ENCODE peak calls at places on chromosomes 12 and 14, in nine cellular contexts. I is activated CD8-positive, alpha-beta T cell treated with anti-CD3 and anti-CD28 coated beads for 36 hours; R is stimulated activated CD8-positive, alpha-beta memory T cell treated with anti-CD3 and anti-CD28 coated beads, Interleukin-15, amount 100 ng/mL, for 24 hours; G is AG08395; J is activated gamma-delta T cell treated with Interleukin-2 at 50 U/mL for 16 hours; W is stimulated activated CD4-positive, alpha-beta T cell treated with anti-CD3 and anti-CD28 coated beads, TNF-alpha, amount 100 ng/mL, for 4 hours; Q is T-cell; L is fibroblast of the conjunctiva; N is endothelial cell. K is an unnamed sample.

GRCh38 chr14:103492572-103492971 is 30.1 kb downstream of the CKB start:
- DNase-seq in R (no peak), I (no peak), L (no peak), W (no peak), Q (no peak), J (no peak), N (no peak), G (no peak), K (no peak)

GRCh38 chr14:34489324-34489723 is 27.3 kb upstream of the SPTSSA start:
- DNase-seq in W (no peak), G (no peak), R (no peak), L (no peak), I (no peak), J (no peak), N (no peak), Q (no peak), K (no peak)

GRCh38 chr14:72178517-72178916 is 246.3 kb downstream of the RGS6 start:
- DNase-seq in R (no peak), L (no peak), Q (no peak), I (no peak), G (no peak), J (no peak), W (no peak), N (no peak), K (no peak)

GRCh38 chr12:3980504-3981272 is 107.5 kb upstream of the PARP11 start:
- DNase-seq in L (no peak), G (no peak), W (no peak), I (peak), N (no peak), Q (no peak), R (no peak), J (no peak), K (no peak)

GRCh38 chr12:60308366-60309000 is 712.7 kb downstream of the SLC16A7 start:
- DNase-seq in W (no peak), J (no peak), N (no peak), L (no peak), Q (no peak), R (no peak), G (no peak), I (no peak), K (no peak)

GRCh38 chr14:69657961-69658360 is 46.6 kb downstream of the SUSD6 start:
- DNase-seq in I (no peak), R (no peak), L (peak), Q (no peak), N (no peak), G (no peak), J (no peak), W (no peak), K (no peak)

GRCh38 chr14:36275741-36276140 is 44.7 kb downstream of the MBIP start:
- DNase-seq in G (no peak), J (no peak), L (no peak), W (no peak), I (no peak), Q (no peak), R (no peak), N (no peak), K (no peak)

GRCh38 chr12:59708059-59708458 is 112.2 kb downstream of the SLC16A7 start:
- DNase-seq in I (no peak), Q (no peak), L (no peak), J (no peak), G (peak), N (no peak), R (no peak), W (no peak), K (no peak)

GRCh38 chr14:51917186-51917585 is 56.8 kb downstream of the GNG2 start:
- DNase-seq in I (no peak), J (no peak), L (peak), G (no peak), Q (no peak), R (no peak), W (no peak), N (no peak), K (no peak)

GRCh38 chr12:102824218-102824835 is 92.7 kb downstream of the PAH start:
- DNase-seq in N (peak), W (no peak), L (no peak), I (peak), R (no peak), G (peak), J (no peak), Q (no peak), K (peak)

GRCh38 chr12:26678697-26679660 is 154.0 kb downstream of the ITPR2 start:
- DNase-seq in N (no peak), Q (no peak), G (peak), J (no peak), R (no peak), I (no peak), W (no peak), L (no peak), K (no peak)

GRCh38 chr12:42824327-42824726 is 234.8 kb upstream of the PRICKLE1 start:
- DNase-seq in N (no peak), Q (no peak), I (no peak), W (no peak), J (no peak), L (no peak), R (no peak), G (no peak), K (no peak)

GRCh38 chr12:13203028-13203922 is 6.7 kb downstream of the EMP1 start:
- DNase-seq in G (peak), Q (no peak), J (no peak), W (no peak), N (peak), L (no peak), R (no peak), I (peak), K (no peak)

GRCh38 chr12:49763006-49763591 is 21.7 kb downstream of the TMBIM6 start:
- DNase-seq in I (peak), N (peak), J (peak), L (no peak), R (peak), Q (peak), W (peak), G (peak), K (peak)

GRCh38 chr12:118714051-118714460 is 267.3 kb upstream of the SRRM4 start:
- DNase-seq in L (no peak), Q (no peak), W (no peak), I (peak), R (no peak), G (no peak), J (no peak), N (peak), K (peak)

GRCh38 chr14:36553650-36554260 is 28.7 kb downstream of the NKX2-8 start:
- DNase-seq in N (no peak), R (no peak), J (no peak), I (peak), L (peak), G (peak), W (no peak), Q (no peak), K (peak)

GRCh38 chr12:78088391-78088832 is 257.7 kb downstream of the NAV3 start:
- DNase-seq in I (no peak), J (no peak), Q (no peak), N (no peak), W (no peak), L (no peak), R (no peak), G (peak), K (peak)

GRCh38 chr12:53279283-53279869 is 11.3 kb downstream of the ESPL1 start:
- DNase-seq in N (no peak), I (no peak), L (no peak), Q (no peak), G (no peak), W (no peak), J (no peak), R (no peak), K (no peak)

GRCh38 chr12:25491396-25491948 is 61.6 kb downstream of the LMNTD1 start:
- DNase-seq in Q (no peak), G (no peak), W (no peak), L (no peak), J (no peak), R (no peak), N (no peak), I (no peak), K (no peak)

GRCh38 chr14:40850191-40850590 is 756.5 kb upstream of the LRFN5 start:
- DNase-seq in R (no peak), W (no peak), I (no peak), Q (no peak), J (no peak), N (no peak), G (no peak), L (no peak), K (no peak)

GRCh38 chr14:34331728-34332623 is 130.1 kb downstream of the SPTSSA start:
- DNase-seq in G (peak), I (peak), J (peak), L (no peak), N (peak), Q (peak), W (peak), R (peak), K (peak)

GRCh38 chr12:11581179-11581755 is 68.2 kb upstream of the ETV6 start:
- DNase-seq in G (peak), J (peak), N (peak), W (peak), R (peak), Q (peak), I (peak), L (peak), K (peak)

GRCh38 chr12:104643921-104644669 is 187.3 kb downstream of the CHST11 start:
- DNase-seq in R (no peak), W (no peak), I (no peak), N (no peak), Q (no peak), L (no peak), G (no peak), J (peak), K (no peak)

GRCh38 chr14:100085451-100085850 is 20.2 kb downstream of the EVL start:
- DNase-seq in R (no peak), G (no peak), J (no peak), I (peak), W (no peak), N (no peak), Q (no peak), L (no peak), K (no peak)

GRCh38 chr14:76282581-76282980 is 93.4 kb upstream of the ESRRB start:
- DNase-seq in L (no peak), Q (no peak), J (no peak), G (no peak), W (no peak), I (no peak), R (no peak), N (no peak), K (no peak)

GRCh38 chr12:1799882-1800645 is 20.3 kb upstream of the LRTM2 start:
- DNase-seq in Q (no peak), N (no peak), J (no peak), I (no peak), R (no peak), W (no peak), G (no peak), L (no peak), K (peak)

GRCh38 chr12:102167821-102168605 is 29.6 kb downstream of the PMCH start:
- DNase-seq in L (peak), J (no peak), N (no peak), W (no peak), G (peak), I (no peak), Q (no peak), R (no peak), K (no peak)

GRCh38 chr12:39227218-39227617 is 215.7 kb downstream of the KIF21A start:
- DNase-seq in J (no peak), N (no peak), I (no peak), W (no peak), R (no peak), Q (no peak), L (no peak), G (no peak), K (no peak)

GRCh38 chr14:92317511-92317910 is 5.5 kb upstream of the SLC24A4 start:
- DNase-seq in Q (no peak), G (peak), R (no peak), J (no peak), L (no peak), N (no peak), I (no peak), W (no peak), K (no peak)

GRCh38 chr14:93089501-93090269 is 26.0 kb downstream of the ITPK1 start:
- DNase-seq in L (no peak), G (peak), Q (no peak), R (no peak), N (no peak), W (no peak), I (no peak), J (no peak), K (no peak)

GRCh38 chr14:103451401-103451800 is 66.2 kb downstream of the MARK3 start:
- DNase-seq in L (no peak), I (no peak), Q (no peak), G (no peak), N (no peak), R (no peak), J (no peak), W (no peak), K (no peak)

GRCh38 chr14:82689948-82690347 is 1156.3 kb upstream of the SEL1L start:
- DNase-seq in L (peak), R (no peak), I (no peak), W (no peak), J (no peak), G (no peak), Q (no peak), N (no peak), K (no peak)

GRCh38 chr12:52032431-52032796 is 18.8 kb upstream of the NR4A1 start:
- DNase-seq in W (no peak), R (no peak), L (peak), I (no peak), N (no peak), J (no peak), Q (no peak), G (peak), K (no peak)

GRCh38 chr14:98754343-98755025 is 517.5 kb downstream of the BCL11B start:
- DNase-seq in I (no peak), G (peak), L (peak), N (no peak), J (no peak), Q (no peak), R (no peak), W (no peak), K (no peak)

GRCh38 chr14:79293482-79293881 is 917.8 kb downstream of the DIO2 start:
- DNase-seq in N (no peak), J (no peak), Q (no peak), L (no peak), I (no peak), W (no peak), G (no peak), R (no peak), K (no peak)

GRCh38 chr12:124499873-124500231 is 67.6 kb downstream of the NCOR2 start:
- DNase-seq in Q (no peak), L (no peak), R (no peak), G (no peak), N (no peak), W (no peak), J (no peak), I (no peak), K (no peak)

GRCh38 chr12:28460420-28461130 is 270.3 kb downstream of the CCDC91 start:
- DNase-seq in L (no peak), R (no peak), G (no peak), I (no peak), Q (no peak), J (no peak), W (no peak), N (no peak), K (no peak)